ENCODE peak calls at places on chromosomes 6 and 20, in five cellular contexts. O, L, U, K and H are unnamed samples.

GRCh38 chr20:16821211-16822089 is 73.3 kb downstream of the OTOR start:
- ATAC-seq in O (peak), L (peak), U (no peak), K (peak), H (no peak)

GRCh38 chr6:117449549-117450439 is 24.1 kb upstream of the ROS1 start:
- ATAC-seq in O (peak), L (peak), U (peak), K (no peak), H (no peak)

GRCh38 chr6:64293298-64293697 is 657.7 kb downstream of the PHF3 start:
- ATAC-seq in O (no peak), L (no peak), U (no peak), K (no peak), H (no peak)

GRCh38 chr20:36544134-36545018 is 3.1 kb downstream of the MYL9 start:
- ATAC-seq in O (peak), L (no peak), U (no peak), K (no peak), H (peak)

GRCh38 chr20:33767100-33767499 is 35.3 kb downstream of the ZNF341 start:
- ATAC-seq in O (no peak), L (no peak), U (no peak), K (no peak), H (no peak)

GRCh38 chr20:34896086-34896551 is 19.7 kb downstream of the ACSS2 start:
- ATAC-seq in O (peak), L (no peak), U (no peak), K (peak), H (no peak)

GRCh38 chr20:4867036-4867435 is 134.3 kb downstream of the SLC23A2 start:
- ATAC-seq in O (no peak), L (no peak), U (no peak), K (no peak), H (no peak)

GRCh38 chr6:34773906-34774305 is 16.6 kb downstream of the SNRPC start:
- ATAC-seq in O (no peak), L (no peak), U (no peak), K (no peak), H (no peak)

GRCh38 chr6:111477481-111477938 is 5.5 kb downstream of the REV3L start:
- ATAC-seq in O (no peak), L (peak), U (no peak), K (no peak), H (no peak)

GRCh38 chr20:6502219-6502618 is 265.3 kb upstream of the BMP2 start:
- ATAC-seq in O (no peak), L (no peak), U (no peak), K (no peak), H (no peak)

GRCh38 chr20:19074828-19075516 is 137.5 kb upstream of the SLC24A3 start:
- ATAC-seq in O (no peak), L (no peak), U (no peak), K (peak), H (no peak)

GRCh38 chr6:159031826-159032225 is 13.0 kb downstream of the TAGAP start:
- ATAC-seq in O (peak), L (no peak), U (no peak), K (no peak), H (no peak)

GRCh38 chr6:151765444-151765886 is 42.0 kb upstream of the ESR1 start:
- ATAC-seq in O (peak), L (no peak), U (peak), K (peak), H (peak)

GRCh38 chr20:33852971-33853813 is 42.0 kb downstream of the CHMP4B start:
- ATAC-seq in O (no peak), L (no peak), U (peak), K (no peak), H (no peak)

GRCh38 chr6:151682922-151683321 is 124.6 kb upstream of the ESR1 start:
- ATAC-seq in O (no peak), L (no peak), U (no peak), K (no peak), H (no peak)

GRCh38 chr6:91834813-91835212 is 1247.9 kb upstream of the MAP3K7 start:
- ATAC-seq in O (no peak), L (no peak), U (no peak), K (no peak), H (no peak)

GRCh38 chr6:32445321-32445854 is 5.7 kb downstream of the HLA-DRA start:
- ATAC-seq in O (no peak), L (no peak), U (no peak), K (no peak), H (no peak)

GRCh38 chr6:54085526-54085925 is 25.7 kb upstream of the MLIP start:
- ATAC-seq in O (peak), L (no peak), U (no peak), K (peak), H (peak)

GRCh38 chr6:122154912-122155516 is 244.4 kb upstream of the HSF2 start:
- ATAC-seq in O (no peak), L (peak), U (no peak), K (peak), H (peak)

GRCh38 chr6:38270367-38270766 is 369.4 kb downstream of the BTBD9 start:
- ATAC-seq in O (no peak), L (peak), U (no peak), K (no peak), H (no peak)

GRCh38 chr20:21741266-21741665 is 35.8 kb downstream of the PAX1 start:
- ATAC-seq in O (no peak), L (no peak), U (no peak), K (no peak), H (no peak)

GRCh38 chr6:55276745-55277627 is 50.3 kb upstream of the GFRAL start:
- ATAC-seq in O (peak), L (peak), U (no peak), K (no peak), H (no peak)

GRCh38 chr6:78845567-78845966 is 21.8 kb upstream of the IRAK1BP1 start:
- ATAC-seq in O (no peak), L (no peak), U (no peak), K (no peak), H (no peak)

GRCh38 chr6:160921095-160921494 is 70.5 kb upstream of the MAP3K4 start:
- ATAC-seq in O (no peak), L (no peak), U (no peak), K (no peak), H (no peak)

GRCh38 chr20:3046677-3047462 is 1.0 kb downstream of the MRPS26 start:
- ATAC-seq in O (peak), L (peak), U (no peak), K (no peak), H (no peak)

GRCh38 chr20:20480689-20481088 is 112.8 kb downstream of the INSM1 start:
- ATAC-seq in O (peak), L (no peak), U (no peak), K (peak), H (no peak)

GRCh38 chr6:75546401-75546800 is 52.8 kb upstream of the FILIP1 start:
- ATAC-seq in O (peak), L (no peak), U (no peak), K (no peak), H (no peak)

GRCh38 chr6:144613859-144614258 is 328.7 kb downstream of the UTRN start:
- ATAC-seq in O (no peak), L (no peak), U (no peak), K (no peak), H (no peak)

GRCh38 chr6:42313038-42313437 is 95.4 kb upstream of the MRPS10 start:
- ATAC-seq in O (no peak), L (no peak), U (no peak), K (no peak), H (no peak)

GRCh38 chr20:37236462-37236861 is 25.2 kb downstream of the GHRH start:
- ATAC-seq in O (no peak), L (no peak), U (no peak), K (peak), H (no peak)

GRCh38 chr6:160221423-160221822 is 37.2 kb downstream of the SLC22A2 start:
- ATAC-seq in O (peak), L (peak), U (no peak), K (peak), H (no peak)

GRCh38 chr6:138527376-138528092 is 28.2 kb upstream of the NHSL1 start:
- ATAC-seq in O (peak), L (peak), U (no peak), K (no peak), H (no peak)

GRCh38 chr6:48429021-48429420 is 318.0 kb upstream of the PTCHD4 start:
- ATAC-seq in O (no peak), L (no peak), U (no peak), K (no peak), H (no peak)

GRCh38 chr6:46923476-46923875 is 1.7 kb upstream of the ADGRF5 start:
- ATAC-seq in O (peak), L (no peak), U (no peak), K (no peak), H (no peak)

GRCh38 chr6:17477356-17477755 is 84.0 kb downstream of the CAP2 start:
- ATAC-seq in O (no peak), L (no peak), U (no peak), K (no peak), H (no peak)

GRCh38 chr6:17478223-17478907 is 85.0 kb downstream of the CAP2 start:
- ATAC-seq in O (no peak), L (no peak), U (no peak), K (no peak), H (no peak)

GRCh38 chr6:17475845-17476244 is 82.5 kb downstream of the CAP2 start:
- ATAC-seq in O (no peak), L (no peak), U (no peak), K (no peak), H (no peak)

GRCh38 chr6:17476506-17476905 is 83.1 kb downstream of the CAP2 start:
- ATAC-seq in O (no peak), L (no peak), U (no peak), K (no peak), H (no peak)

GRCh38 chr6:17478946-17479345 is 85.6 kb downstream of the CAP2 start:
- ATAC-seq in O (no peak), L (no peak), U (no peak), K (no peak), H (no peak)
- H3K27ac ChIP-seq in O (no peak), L (no peak), U (no peak), K (peak), H (peak)

GRCh38 chr20:53949319-53949839 is 121.0 kb downstream of the BCAS1 start:
- ATAC-seq in O (peak), L (no peak), U (peak), K (no peak), H (peak)

GRCh38 chr20:53945478-53945877 is 124.9 kb downstream of the BCAS1 start:
- ATAC-seq in O (no peak), L (no peak), U (no peak), K (no peak), H (no peak)

GRCh38 chr20:53948383-53949318 is 121.7 kb downstream of the BCAS1 start:
- ATAC-seq in O (no peak), L (no peak), U (peak), K (no peak), H (no peak)

GRCh38 chr20:53946106-53946505 is 124.3 kb downstream of the BCAS1 start:
- ATAC-seq in O (no peak), L (no peak), U (no peak), K (no peak), H (no peak)

DNA sequence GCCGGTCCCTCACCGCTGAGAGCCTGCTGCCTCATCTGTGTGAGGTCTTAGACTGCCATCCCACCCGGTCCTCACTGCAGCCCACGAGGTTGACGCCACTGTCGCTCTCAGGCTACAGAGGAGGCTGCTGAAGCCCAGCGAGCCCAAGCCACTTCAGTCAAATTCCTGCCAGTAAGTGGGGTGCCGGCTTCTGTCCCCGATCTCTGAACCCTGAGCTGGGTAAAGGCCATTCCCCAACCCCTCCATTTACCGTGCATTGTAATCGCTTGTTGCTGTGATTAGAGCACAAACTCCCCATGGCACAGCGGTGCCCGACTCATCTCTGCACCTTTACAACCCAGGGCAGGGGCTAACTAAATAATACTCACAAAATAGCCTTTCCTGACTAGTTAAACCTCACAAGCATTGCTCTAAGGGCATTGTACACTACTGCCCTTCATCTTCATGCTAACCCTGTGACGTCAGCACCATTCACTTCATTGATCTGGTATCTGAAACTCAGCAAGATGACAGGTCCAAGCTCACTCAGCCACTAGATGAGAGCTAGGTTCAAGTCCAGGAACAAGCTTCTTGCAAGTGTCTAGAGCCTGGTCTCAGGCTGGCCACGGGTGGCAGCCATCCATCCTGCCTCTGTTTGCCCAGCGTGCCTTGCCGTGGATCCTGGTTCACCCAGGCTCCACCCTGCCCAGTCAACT is 122.7 kb downstream of the BCAS1 start:
- ATAC-seq in O (no peak), L (no peak), U (no peak), K (no peak), H (no peak)
- H3K27ac ChIP-seq in O (no peak), L (no peak), U (no peak), K (no peak), H (no peak)

GRCh38 chr20:53793783-53794383 is 200.2 kb upstream of the ZNF217 start:
- ATAC-seq in O (no peak), L (no peak), U (no peak), K (no peak), H (no peak)
- H3K27ac ChIP-seq in O (no peak), L (no peak), U (no peak), K (no peak), H (no peak)

DNA sequence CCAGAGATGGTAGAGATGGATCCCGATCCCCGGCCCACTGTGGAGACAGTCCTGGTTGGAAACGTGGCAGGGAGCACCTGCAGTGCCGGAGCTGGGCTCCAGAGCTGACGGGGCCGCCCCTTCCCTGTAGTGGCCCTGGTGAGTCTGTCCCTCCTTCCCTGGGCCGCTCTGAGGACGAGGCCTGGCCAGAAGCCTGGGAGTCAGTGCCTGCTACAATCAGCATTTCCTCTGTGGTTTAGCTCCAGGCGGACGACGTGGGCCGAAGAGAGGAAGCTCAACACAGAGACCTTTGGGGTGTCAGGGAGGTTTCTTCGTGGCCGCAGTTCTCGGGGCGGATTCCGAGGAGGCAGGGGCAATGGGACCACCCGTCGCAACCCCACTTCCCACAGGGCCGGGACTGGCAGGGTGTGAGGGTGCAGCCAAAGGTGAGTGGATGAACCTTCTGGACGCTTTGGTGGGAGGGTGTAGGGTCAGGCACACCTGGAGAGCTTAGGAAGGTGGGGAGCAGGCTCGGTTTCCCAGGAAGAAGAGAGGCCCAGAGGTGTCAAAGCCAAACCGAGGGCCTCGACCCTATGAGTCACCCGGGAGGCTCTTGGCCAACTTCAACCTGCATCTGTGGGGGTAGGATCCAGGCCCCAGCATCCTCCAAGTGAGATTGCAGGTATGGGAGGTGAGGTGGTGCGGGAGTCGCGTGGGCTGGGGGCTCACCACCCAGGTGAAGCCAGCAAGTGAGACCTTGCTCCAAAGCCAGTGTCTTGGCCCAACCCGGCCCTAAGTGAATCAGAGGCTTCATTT is 9.9 kb downstream of the PSMA7 start:
- ATAC-seq in O (peak), L (no peak), U (no peak), K (peak), H (peak)
- H3K27ac ChIP-seq in O (peak), L (no peak), U (no peak), K (peak), H (peak)

GRCh38 chr6:15521516-15521915 is 141.3 kb downstream of the DTNBP1 start:
- ATAC-seq in O (no peak), L (no peak), U (no peak), K (no peak), H (peak)
- H3K27ac ChIP-seq in O (peak), L (peak), U (no peak), K (no peak), H (no peak)

GRCh38 chr20:12237772-12238171 is 320.1 kb downstream of the BTBD3 start:
- ATAC-seq in O (no peak), L (no peak), U (no peak), K (no peak), H (no peak)
- H3K27ac ChIP-seq in O (no peak), L (no peak), U (no peak), K (no peak), H (no peak)